ENCODE peak calls at places on chromosomes 5 and 9, in eight cellular contexts. K is HCT116; O is fibroblast of mammary gland; A is pulmonary artery endothelial cell; D is stimulated activated CD8-positive, alpha-beta memory T cell treated with anti-CD3 and anti-CD28 coated beads, Interleukin-4, amount 100 ng/mL, for 4 hours; L is activated naive CD4-positive, alpha-beta T cell; C is pancreas; V is NCI-H1105. Y is an unnamed sample.

GRCh38 chr5:62130107-62130506 is 175.9 kb upstream of the KIF2A start:
- DNase-seq in C (no peak), K (no peak), L (no peak), A (no peak), V (no peak), D (no peak), O (no peak), Y (no peak)

GRCh38 chr9:110105107-110105506 is 102.9 kb downstream of the C9orf152 start:
- DNase-seq in O (peak; percentile 57), C (no peak), D (no peak), K (no peak), L (no peak), V (no peak), A (no peak), Y (no peak)

GRCh38 chr5:175710361-175710760 is 52.5 kb downstream of the HRH2 start:
- DNase-seq in O (no peak), V (no peak), K (no peak), D (no peak), C (peak; percentile 20), A (no peak), L (no peak), Y (peak; percentile 41)

GRCh38 chr9:122095010-122095767 is 2.1 kb upstream of the TTLL11 start:
- DNase-seq in D (peak; percentile 19), O (peak; percentile 68), A (no peak), K (peak; percentile 66), C (no peak), L (peak; percentile 1), V (peak; percentile 29), Y (peak; percentile 39)

GRCh38 chr5:154308457-154309360 is 118.2 kb downstream of the GALNT10 start:
- DNase-seq in L (no peak), C (no peak), A (no peak), K (no peak), V (no peak), D (no peak), O (peak; percentile 57), Y (no peak)

GRCh38 chr5:138544171-138545134 is 1.4 kb upstream of the ETF1 start:
- DNase-seq in A (no peak), L (no peak), K (no peak), O (peak; percentile 69), V (no peak), D (no peak), C (no peak), Y (peak; percentile 31)

GRCh38 chr5:8756498-8757084 is 789.3 kb downstream of the SEMA5A start:
- DNase-seq in D (no peak), V (peak; percentile 2), L (no peak), K (no peak), A (peak; percentile 17), C (no peak), O (peak; percentile 67), Y (no peak)

GRCh38 chr5:40437452-40437861 is 242.3 kb upstream of the PTGER4 start:
- DNase-seq in A (no peak), K (no peak), L (no peak), D (peak; percentile 9), O (peak; percentile 91), C (no peak), V (no peak), Y (no peak)

GRCh38 chr9:136769710-136770191 is 5.4 kb upstream of the LCN15 start:
- DNase-seq in O (no peak), V (no peak), K (no peak), A (no peak), C (no peak), L (peak; percentile 7), D (no peak), Y (peak; percentile 58)

GRCh38 chr5:5665225-5666075 is 243.0 kb downstream of the ICE1 start:
- DNase-seq in L (no peak), C (no peak), K (peak; percentile 27), O (no peak), D (no peak), A (no peak), V (no peak), Y (no peak)

GRCh38 chr5:16345454-16345853 is 120.1 kb downstream of the ZNF622 start:
- DNase-seq in C (no peak), V (no peak), L (no peak), D (no peak), O (peak; percentile 4), A (no peak), K (no peak), Y (no peak)

GRCh38 chr5:15995206-15996052 is 184.2 kb downstream of the MARCHF11 start:
- DNase-seq in A (peak; percentile 8), V (peak; percentile 21), D (no peak), O (peak; percentile 57), L (no peak), C (no peak), K (no peak), Y (no peak)

GRCh38 chr9:91589101-91589553 is 165.5 kb upstream of the NFIL3 start:
- DNase-seq in O (peak; percentile 91), L (no peak), D (no peak), V (peak; percentile 3), A (no peak), K (no peak), C (no peak), Y (no peak)

GRCh38 chr9:79116709-79117108 is 455.1 kb upstream of the TLE4 start:
- DNase-seq in V (no peak), A (no peak), O (no peak), L (no peak), D (no peak), C (no peak), K (no peak), Y (no peak)

GRCh38 chr9:19988281-19988680 is 199.4 kb upstream of the SLC24A2 start:
- DNase-seq in A (no peak), L (no peak), C (no peak), V (no peak), D (no peak), O (no peak), K (no peak), Y (no peak)

GRCh38 chr5:126972062-126972895 is 58.1 kb downstream of the MARCHF3 start:
- DNase-seq in O (no peak), K (no peak), A (no peak), L (no peak), D (no peak), C (no peak), V (no peak), Y (no peak)

GRCh38 chr9:90846770-90847419 is 45.3 kb downstream of the SYK start:
- DNase-seq in D (no peak), V (no peak), O (no peak), K (no peak), A (no peak), L (no peak), C (no peak), Y (no peak)

GRCh38 chr9:99322299-99322698 is 100.2 kb downstream of the SEC61B start:
- DNase-seq in D (no peak), V (no peak), O (no peak), L (no peak), A (no peak), K (no peak), C (no peak), Y (no peak)

GRCh38 chr9:109574061-109574882 is 76.2 kb upstream of the PTPN3 start:
- DNase-seq in O (peak; percentile 70), L (no peak), A (no peak), D (no peak), V (peak; percentile 71), C (no peak), K (peak; percentile 38), Y (no peak)

GRCh38 chr5:116795189-116795588 is 220.6 kb upstream of the SEMA6A start:
- DNase-seq in A (no peak), L (no peak), K (no peak), V (no peak), O (no peak), D (no peak), C (no peak), Y (no peak)

GRCh38 chr5:38765461-38765861 is 80.4 kb upstream of the OSMR start:
- DNase-seq in L (no peak), O (no peak), K (no peak), C (no peak), V (no peak), D (no peak), A (no peak), Y (no peak)

GRCh38 chr5:150672237-150672883 is 11.3 kb downstream of the MYOZ3 start:
- DNase-seq in C (peak; percentile 72), K (no peak), L (no peak), V (no peak), O (peak; percentile 11), D (no peak), A (no peak), Y (peak; percentile 53)